ENCODE peak calls at places on chromosomes 6 and 20, in eight cellular contexts. G, S, K, A, J, I, H and C are unnamed samples.

GRCh38 chr20:59923514-59923913 is 9.9 kb downstream of the SYCP2 start:
- DNase-seq in I (no peak), G (no peak), K (no peak), J (no peak), A (no peak), S (no peak), H (no peak), C (no peak)

GRCh38 chr6:154123131-154123530 is 84.1 kb downstream of the OPRM1 start:
- DNase-seq in G (no peak), S (no peak), I (no peak), H (no peak), A (no peak), K (no peak), J (no peak), C (no peak)

GRCh38 chr20:15242773-15243172 is 905.4 kb upstream of the FLRT3 start:
- DNase-seq in S (no peak), G (no peak), K (no peak), J (no peak), A (no peak), H (no peak), I (no peak), C (no peak)

GRCh38 chr20:56504373-56505005 is 20.1 kb upstream of the FAM209A start:
- DNase-seq in A (no peak), G (no peak), S (no peak), I (peak; percentile 46), K (no peak), H (peak; percentile 8), J (no peak), C (no peak)

GRCh38 chr6:129767776-129768490 is 58.0 kb upstream of the ARHGAP18 start:
- DNase-seq in A (no peak), H (no peak), K (no peak), J (no peak), I (no peak), S (no peak), G (no peak), C (no peak)

GRCh38 chr20:36274248-36274841 is 31.8 kb upstream of the DLGAP4 start:
- DNase-seq in S (no peak), K (no peak), G (no peak), H (no peak), A (no peak), J (no peak), I (no peak), C (no peak)

GRCh38 chr6:145055567-145055966 is 679.8 kb downstream of the EPM2A start:
- DNase-seq in H (no peak), J (no peak), K (no peak), G (no peak), A (no peak), S (no peak), I (no peak), C (no peak)

GRCh38 chr6:89564752-89565427 is 73.7 kb downstream of the LYRM2 start:
- DNase-seq in G (no peak), K (no peak), S (no peak), J (no peak), I (no peak), A (no peak), H (peak; percentile 34), C (no peak)

GRCh38 chr6:4130357-4130987 is 4.9 kb downstream of the ECI2 start:
- DNase-seq in S (peak; percentile 71), I (no peak), J (no peak), A (no peak), H (no peak), K (no peak), G (no peak), C (no peak)

GRCh38 chr6:123587838-123588545 is 48.8 kb downstream of the TRDN start:
- DNase-seq in J (no peak), S (no peak), K (no peak), H (no peak), I (no peak), G (no peak), A (no peak), C (no peak)

GRCh38 chr20:32034581-32035397 is 17.3 kb upstream of the HCK start:
- DNase-seq in A (peak; percentile 19), K (no peak), J (no peak), H (no peak), G (no peak), S (no peak), I (no peak), C (no peak)

GRCh38 chr6:93678841-93679454 is 259.6 kb upstream of the EPHA7 start:
- DNase-seq in J (no peak), H (no peak), A (no peak), I (no peak), K (no peak), S (no peak), G (no peak), C (no peak)

GRCh38 chr6:63504777-63505384 is 67.4 kb upstream of the LOC128125822 start:
- DNase-seq in I (no peak), H (no peak), S (no peak), G (no peak), A (no peak), K (no peak), J (no peak), C (no peak)

GRCh38 chr20:25588491-25588890 is 3.2 kb upstream of the NINL start:
- DNase-seq in G (no peak), A (no peak), S (no peak), J (no peak), H (no peak), I (no peak), K (no peak), C (no peak)

GRCh38 chr20:25015986-25016385 is 23.4 kb upstream of the APMAP start:
- DNase-seq in A (no peak), J (no peak), K (no peak), S (peak; percentile 23), G (no peak), H (no peak), I (no peak), C (no peak)

GRCh38 chr20:47676219-47676721 is 109.0 kb downstream of the SULF2 start:
- DNase-seq in J (no peak), I (peak; percentile 70), S (peak; percentile 55), G (no peak), H (peak; percentile 32), A (no peak), K (no peak), C (no peak)

GRCh38 chr6:23081701-23082100 is 512.3 kb downstream of the HDGFL1 start:
- DNase-seq in J (no peak), G (no peak), I (no peak), H (no peak), K (no peak), S (no peak), A (no peak), C (no peak)

GRCh38 chr6:58419321-58419720 is 1101.9 kb downstream of the PRIM2 start:
- DNase-seq in I (no peak), G (no peak), J (no peak), A (peak; percentile 10), K (no peak), H (no peak), S (no peak), C (no peak)
- TF ChIP-seq CTCF in I (no peak), G (no peak), J (no peak), A (no peak), K (no peak), H (no peak), S (no peak), C (no peak)

DNA sequence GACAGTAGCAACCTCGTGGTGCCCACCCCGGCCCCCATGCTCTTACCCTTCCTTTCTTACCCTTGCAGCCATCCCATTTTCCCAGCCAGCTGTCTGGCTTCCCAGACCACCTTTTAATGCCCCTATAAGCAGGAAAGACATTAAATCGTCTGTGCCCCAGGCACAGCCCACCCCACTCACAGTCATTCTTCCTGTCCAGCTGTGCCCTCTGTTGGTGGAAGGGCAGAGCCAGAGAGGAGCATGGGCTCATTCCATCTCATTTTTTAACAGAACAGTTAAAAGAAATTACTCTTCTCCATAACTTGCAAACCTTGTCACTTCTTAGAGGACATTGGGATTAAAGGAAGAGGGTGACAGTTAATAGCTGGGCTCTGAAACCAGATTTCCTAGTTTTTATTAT is 240.5 kb downstream of the NRN1 start:
- DNase-seq in G (no peak), K (no peak), J (no peak), S (no peak), A (no peak), I (no peak), H (no peak), C (no peak)
- TF ChIP-seq CTCF in G (no peak), K (no peak), J (no peak), S (no peak), A (peak; percentile 59), I (no peak), H (peak; percentile 37), C (no peak)

DNA sequence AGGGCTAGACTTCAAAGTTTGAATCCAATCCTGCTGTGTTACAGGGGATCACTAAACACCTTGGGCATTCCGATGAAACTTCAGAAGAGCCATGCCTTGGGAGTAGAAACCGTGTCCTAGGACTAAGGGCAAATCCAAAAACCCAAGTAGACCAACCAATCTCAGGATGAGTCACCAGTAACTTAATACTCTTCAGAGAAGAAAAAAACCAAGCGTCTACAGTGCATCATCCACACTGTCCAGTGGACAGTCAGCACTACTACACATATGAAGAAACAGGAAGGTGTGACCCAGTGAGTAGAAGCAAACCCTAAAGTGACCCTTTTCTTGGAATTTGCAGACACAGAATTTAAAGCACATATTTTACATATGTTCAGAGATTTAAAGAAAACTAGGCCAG is 39.4 kb upstream of the VAPB start:
- DNase-seq in K (no peak), H (no peak), I (no peak), J (no peak), G (no peak), S (no peak), A (peak; percentile 78), C (no peak)
- TF ChIP-seq CTCF in K (no peak), H (no peak), I (no peak), J (no peak), G (no peak), S (no peak), A (peak; percentile 34), C (no peak)

GRCh38 chr20:11553603-11554002 is 364.1 kb upstream of the BTBD3 start:
- DNase-seq in A (peak; percentile 31), S (no peak), H (no peak), J (no peak), K (no peak), G (no peak), I (no peak), C (no peak)
- TF ChIP-seq CTCF in A (peak; percentile 71), S (peak; percentile 23), H (peak; percentile 44), J (peak; percentile 47), K (no peak), G (no peak), I (no peak), C (no peak)

DNA sequence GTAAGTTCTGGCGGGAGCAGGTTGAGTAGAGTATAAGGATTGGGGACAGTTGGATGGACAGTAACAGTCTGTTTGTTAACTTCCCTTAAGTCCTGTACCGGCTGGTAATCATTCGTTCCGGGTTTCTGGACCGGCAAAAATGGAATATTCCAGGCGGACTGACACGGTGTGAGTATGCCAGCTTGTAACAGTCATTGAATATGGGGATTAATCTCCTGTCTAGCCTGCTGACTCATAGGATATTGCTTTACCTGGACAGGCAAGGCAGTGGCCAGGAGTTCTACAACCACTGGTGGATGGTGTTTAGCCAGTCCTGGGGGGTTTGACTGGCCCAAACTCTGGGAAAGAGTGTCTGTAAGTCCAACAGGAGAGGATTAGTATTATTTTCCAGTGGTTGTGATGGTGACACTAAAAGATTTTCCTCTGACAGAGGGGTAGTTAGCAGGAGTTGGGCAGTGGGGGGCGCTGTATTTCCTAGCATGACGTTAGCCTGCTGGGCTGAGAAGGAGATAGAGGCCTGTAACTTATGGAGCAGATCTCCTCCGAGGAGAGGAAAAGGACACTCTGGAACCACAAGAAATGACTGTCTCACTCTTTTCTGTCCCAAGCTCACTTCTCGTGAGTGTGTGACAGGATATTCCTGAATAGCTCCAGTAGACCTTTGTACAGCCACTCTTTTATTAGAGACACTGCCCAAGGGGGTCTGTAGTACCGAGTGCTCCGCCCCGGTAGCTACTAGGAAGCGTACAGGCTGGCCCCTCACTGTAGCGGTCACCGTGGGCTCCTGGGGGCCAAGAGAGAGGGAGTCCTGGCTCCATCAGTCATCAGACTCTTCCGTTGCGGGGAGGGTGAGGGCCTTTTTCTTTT is 152.2 kb downstream of the TRIM27 start:
- DNase-seq in I (peak; percentile 85), A (no peak), J (no peak), K (no peak), H (peak; percentile 47), G (no peak), S (no peak), C (no peak)
- TF ChIP-seq CTCF in I (peak; percentile 54), A (peak; percentile 49), J (no peak), K (no peak), H (no peak), G (no peak), S (no peak), C (no peak)